ENCODE peak calls at places on chromosomes 11 and 22, in nine cellular contexts. E is A549; M is CD8-positive, alpha-beta T cell; O is substantia nigra; H is lung; P is lower lobe of right lung; D is dorsolateral prefrontal cortex; G is pancreas; W is tibial nerve. X is an unnamed sample.

GRCh38 chr22:30714062-30714461 is 19.4 kb downstream of the OSBP2 start:
- DNase-seq in E (no peak), O (no peak), G (no peak), D (no peak), H (no peak), P (no peak), W (no peak), M (no peak), X (no peak)

GRCh38 chr22:37403267-37403960 is 23.9 kb downstream of the ELFN2 start:
- DNase-seq in E (no peak), M (no peak), P (no peak), G (no peak), O (no peak), W (no peak), H (no peak), D (no peak), X (no peak)

GRCh38 chr11:84524422-84525051 is 1102.6 kb downstream of the DLG2 start:
- DNase-seq in P (no peak), G (no peak), M (no peak), D (no peak), O (no peak), H (no peak), E (peak), W (no peak), X (peak)

GRCh38 chr11:57530215-57530595 is 349 bp downstream of the TIMM10 start:
- DNase-seq in G (no peak), P (peak), H (no peak), O (no peak), E (no peak), M (no peak), D (no peak), W (no peak), X (no peak)

GRCh38 chr11:65445101-65445603 is 22.6 kb downstream of the NEAT1 start:
- DNase-seq in G (no peak), O (no peak), H (no peak), M (no peak), W (no peak), P (no peak), E (no peak), D (no peak), X (peak)

GRCh38 chr22:22834204-22834603 is 53.4 kb upstream of the IGLL5 start:
- DNase-seq in O (no peak), E (no peak), G (no peak), H (no peak), P (no peak), W (no peak), M (no peak), D (no peak), X (no peak)

GRCh38 chr11:22680628-22681027 is 14.2 kb downstream of the GAS2 start:
- DNase-seq in W (no peak), M (no peak), D (no peak), E (no peak), G (no peak), H (no peak), O (no peak), P (no peak), X (no peak)

GRCh38 chr11:128399186-128399585 is 188.2 kb downstream of the ETS1 start:
- DNase-seq in P (no peak), D (no peak), W (no peak), G (no peak), H (no peak), M (no peak), O (no peak), E (no peak), X (peak)

GRCh38 chr11:2539761-2540520 is 95.1 kb downstream of the KCNQ1 start:
- DNase-seq in O (no peak), M (no peak), D (no peak), G (peak), E (no peak), P (peak), W (no peak), H (no peak), X (no peak)

GRCh38 chr22:23838686-23839468 is at the start of gene DERL3:
- DNase-seq in W (peak), D (peak), O (peak), M (peak), G (peak), H (peak), P (peak), E (peak), X (peak)

GRCh38 chr22:24115247-24116207 is 65.8 kb upstream of the SUSD2 start:
- DNase-seq in H (no peak), P (peak), G (no peak), W (no peak), D (no peak), E (no peak), O (no peak), M (no peak), X (no peak)

GRCh38 chr11:65291613-65292012 is 23.1 kb upstream of the CDC42EP2 start:
- DNase-seq in O (peak), P (no peak), E (no peak), D (peak), H (no peak), W (no peak), M (no peak), G (no peak), X (peak)

GRCh38 chr11:11519184-11519583 is 102.6 kb downstream of the GALNT18 start:
- DNase-seq in E (no peak), D (no peak), G (no peak), W (no peak), P (no peak), H (no peak), O (no peak), M (no peak), X (no peak)

GRCh38 chr11:13283636-13284035 is 6.0 kb downstream of the BMAL1 start:
- DNase-seq in G (no peak), W (no peak), O (no peak), P (no peak), M (no peak), E (no peak), H (no peak), D (no peak), X (no peak)

GRCh38 chr11:93392862-93393261 is 62.3 kb downstream of the DEUP1 start:
- DNase-seq in H (no peak), O (no peak), P (no peak), G (no peak), E (no peak), M (no peak), D (no peak), W (no peak), X (no peak)

GRCh38 chr11:13942908-13943505 is 19.5 kb upstream of the SPON1 start:
- DNase-seq in D (no peak), M (no peak), E (no peak), O (no peak), H (no peak), W (no peak), P (no peak), G (no peak), X (peak)

GRCh38 chr11:30552839-30553238 is 33.3 kb downstream of the MPPED2 start:
- DNase-seq in H (no peak), G (no peak), O (no peak), E (no peak), W (no peak), P (no peak), D (no peak), M (no peak), X (no peak)

DNA sequence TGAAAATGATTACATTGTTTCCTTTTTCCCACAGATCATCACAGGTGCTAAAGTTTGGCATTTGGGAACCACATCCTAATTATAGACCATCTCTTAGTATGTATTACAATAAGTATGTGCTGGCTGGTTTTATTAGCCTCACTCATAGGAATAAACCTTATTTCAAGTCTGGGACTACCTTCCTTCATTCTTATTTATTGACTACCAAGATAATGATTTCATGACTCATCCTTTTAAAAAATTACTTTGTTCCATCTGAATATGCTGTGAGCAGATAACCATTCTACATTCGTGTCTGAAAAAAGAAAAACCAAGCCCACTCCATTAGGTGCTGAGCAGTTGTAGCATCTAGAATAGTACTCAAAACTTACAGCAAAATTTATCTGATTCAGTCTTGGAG is 12.3 kb downstream of the TNRC6B start:
- DNase-seq in O (no peak), M (no peak), G (no peak), H (no peak), W (no peak), D (no peak), P (no peak), E (no peak), X (peak)
- H3K27ac ChIP-seq in O (no peak), M (no peak), G (no peak), H (no peak), W (no peak), D (no peak), P (no peak), E (no peak), X (no peak)

DNA sequence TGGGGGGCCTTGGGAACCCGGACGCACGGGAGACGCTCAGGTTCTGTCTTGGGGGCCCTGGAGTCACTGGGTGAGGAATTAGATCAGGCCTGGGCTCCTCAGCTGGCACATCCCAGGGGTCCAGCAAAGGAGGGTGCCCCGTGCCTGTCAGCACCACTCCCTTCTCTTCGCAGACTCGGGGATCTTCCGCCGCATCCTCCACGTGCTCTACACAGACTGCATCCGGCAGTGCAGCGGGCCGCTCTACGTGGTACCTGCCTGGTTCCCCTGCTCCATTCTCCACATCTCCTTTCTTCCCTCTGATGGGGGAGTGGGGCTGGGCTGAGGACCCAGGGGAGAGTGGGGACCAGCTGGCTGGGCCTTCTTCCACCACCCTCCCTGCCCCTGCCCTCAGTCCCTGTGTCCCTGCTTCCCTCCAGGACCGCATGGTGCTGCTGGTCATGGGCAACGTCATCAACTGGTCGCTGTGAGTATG is 6.7 kb upstream of the TAGLN start:
- DNase-seq in E (no peak), M (no peak), D (no peak), H (no peak), W (no peak), O (no peak), G (no peak), P (peak), X (no peak)
- H3K27ac ChIP-seq in E (no peak), M (no peak), D (no peak), H (no peak), W (no peak), O (no peak), G (no peak), P (no peak), X (no peak)

GRCh38 chr11:59173080-59173963 is 1.4 kb downstream of the DTX4 start:
- DNase-seq in D (no peak), E (no peak), O (no peak), H (no peak), P (peak), W (no peak), G (peak), M (no peak), X (peak)

GRCh38 chr11:59173964-59174663 is 2.2 kb downstream of the DTX4 start:
- DNase-seq in D (no peak), P (peak), M (no peak), G (peak), H (peak), O (no peak), W (no peak), E (no peak), X (no peak)

GRCh38 chr11:59175104-59175503 is 3.2 kb downstream of the DTX4 start:
- DNase-seq in W (no peak), H (peak), G (no peak), O (no peak), M (no peak), E (no peak), P (peak), D (no peak), X (no peak)

GRCh38 chr11:59176330-59176729 is 4.4 kb downstream of the DTX4 start:
- DNase-seq in E (no peak), M (no peak), D (no peak), O (no peak), H (no peak), G (no peak), P (no peak), W (no peak), X (no peak)

DNA sequence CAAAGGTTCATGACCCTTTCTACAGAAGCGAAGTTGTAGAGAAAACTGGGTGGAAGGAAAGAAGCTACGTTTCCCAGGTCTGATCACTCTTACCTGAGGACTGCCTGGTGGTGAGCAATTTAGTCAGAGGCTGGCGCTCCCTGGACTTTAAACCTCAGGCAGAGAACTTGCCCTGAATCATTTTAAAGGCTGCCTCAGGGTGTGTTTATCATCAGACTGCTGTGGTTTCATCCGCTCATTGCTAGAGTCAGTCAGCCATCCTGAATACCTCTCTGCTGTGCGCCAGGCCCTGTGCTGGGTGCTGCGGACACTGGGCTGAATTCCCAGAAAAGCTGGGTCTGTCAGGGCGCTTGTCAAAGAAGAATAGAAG is 2.7 kb downstream of the DTX4 start:
- DNase-seq in E (no peak), M (no peak), G (no peak), W (no peak), D (no peak), P (no peak), H (peak), O (no peak), X (peak)
- H3K27ac ChIP-seq in E (peak), M (no peak), G (peak), W (peak), D (no peak), P (peak), H (peak), O (peak), X (no peak)

GRCh38 chr22:41308054-41308453 is 6.7 kb downstream of the ZC3H7B start:
- DNase-seq in P (no peak), G (no peak), E (no peak), W (no peak), H (no peak), O (no peak), M (no peak), D (no peak), X (no peak)

GRCh38 chr22:41308544-41308947 is 7.2 kb downstream of the ZC3H7B start:
- DNase-seq in H (no peak), O (no peak), W (no peak), D (no peak), M (no peak), G (no peak), E (no peak), P (no peak), X (no peak)

GRCh38 chr22:41302016-41302767 is 867 bp downstream of the ZC3H7B start:
- DNase-seq in E (no peak), M (no peak), O (no peak), D (no peak), W (no peak), P (no peak), H (no peak), G (no peak), X (no peak)

GRCh38 chr22:41301085-41302015 is at the start of gene ZC3H7B:
- DNase-seq in M (peak), P (peak), O (peak), W (peak), E (peak), D (peak), G (peak), H (peak), X (peak)

DNA sequence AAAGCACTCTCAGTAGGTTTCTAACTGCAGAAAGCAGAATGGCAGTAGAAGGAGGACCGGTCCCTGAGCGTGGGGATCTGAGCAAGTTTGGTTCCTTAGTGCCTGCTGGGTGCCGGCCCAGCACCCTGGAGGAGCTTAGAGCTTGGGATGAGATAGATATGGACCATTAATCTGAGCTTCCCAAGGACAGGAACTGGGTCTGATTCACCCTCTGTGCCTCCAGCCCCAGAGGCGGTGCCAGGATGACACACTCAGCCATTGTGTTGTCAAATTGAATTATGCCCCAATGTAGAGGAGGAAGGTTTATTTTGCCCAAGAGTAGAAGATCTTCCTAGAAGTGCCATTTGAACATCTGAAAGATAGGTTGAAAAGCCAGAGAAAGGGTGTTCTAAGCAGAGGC is 4.3 kb downstream of the ZC3H7B start:
- DNase-seq in D (no peak), M (no peak), G (no peak), P (no peak), H (no peak), E (no peak), O (no peak), W (no peak), X (peak)
- H3K27ac ChIP-seq in D (peak), M (no peak), G (no peak), P (no peak), H (peak), E (no peak), O (peak), W (no peak), X (no peak)

GRCh38 chr11:108128772-108129171 is 7.4 kb downstream of the ACAT1 start:
- DNase-seq in H (no peak), E (no peak), D (no peak), M (no peak), W (no peak), G (no peak), P (no peak), O (no peak), X (no peak)

GRCh38 chr11:108137212-108137611 is 15.8 kb downstream of the ACAT1 start:
- DNase-seq in D (no peak), W (no peak), M (no peak), H (no peak), P (no peak), G (no peak), E (no peak), O (no peak), X (no peak)

GRCh38 chr11:108135845-108136599 is 14.7 kb downstream of the ACAT1 start:
- DNase-seq in E (no peak), O (no peak), P (no peak), W (no peak), D (no peak), G (no peak), M (no peak), H (no peak), X (peak)

GRCh38 chr11:108131993-108132392 is 10.6 kb downstream of the ACAT1 start:
- DNase-seq in O (no peak), W (no peak), E (no peak), H (no peak), P (no peak), G (no peak), M (no peak), D (no peak), X (no peak)
- H3K27ac ChIP-seq in O (peak), W (no peak), E (no peak), H (no peak), P (no peak), G (no peak), M (no peak), D (peak), X (no peak)

GRCh38 chr11:46105902-46106301 is 15.4 kb downstream of the PHF21A start:
- DNase-seq in W (no peak), H (no peak), O (no peak), G (no peak), D (no peak), E (no peak), M (no peak), P (no peak), X (no peak)

GRCh38 chr11:46107408-46107718 is 13.9 kb downstream of the PHF21A start:
- DNase-seq in G (no peak), P (no peak), E (no peak), W (no peak), O (no peak), M (no peak), H (no peak), D (no peak), X (no peak)

GRCh38 chr11:46102843-46103242 is 18.4 kb downstream of the PHF21A start:
- DNase-seq in M (no peak), E (no peak), O (no peak), W (no peak), H (no peak), P (no peak), G (no peak), D (no peak), X (no peak)

GRCh38 chr11:46106530-46107407 is 14.5 kb downstream of the PHF21A start:
- DNase-seq in D (no peak), H (no peak), E (no peak), O (no peak), W (no peak), M (no peak), G (no peak), P (no peak), X (no peak)

DNA sequence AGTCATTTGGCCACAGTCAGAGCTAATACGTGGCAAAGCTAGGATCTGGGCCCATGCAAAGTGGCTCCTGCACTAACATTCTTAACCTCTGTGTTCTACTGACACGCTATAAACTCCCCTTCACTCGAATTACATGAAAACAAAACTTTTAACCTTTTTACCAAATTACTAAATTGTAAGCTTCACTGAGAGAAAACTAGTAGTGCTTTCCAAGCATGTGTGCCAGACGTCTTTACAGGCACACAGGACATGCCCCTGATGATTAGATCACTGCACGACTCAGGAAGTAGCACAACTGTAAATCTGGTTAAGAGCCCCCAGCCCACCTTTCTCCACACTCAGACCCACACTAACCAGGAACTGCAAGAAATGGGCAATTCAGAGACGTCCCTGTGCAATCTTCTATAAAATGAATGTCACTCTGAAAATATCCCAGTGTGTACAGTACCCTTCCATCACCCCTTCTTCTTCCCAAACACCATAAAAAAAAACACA is 16.1 kb downstream of the PHF21A start:
- DNase-seq in E (no peak), D (no peak), W (no peak), O (no peak), P (no peak), M (no peak), H (no peak), G (no peak), X (no peak)
- H3K27ac ChIP-seq in E (no peak), D (no peak), W (no peak), O (no peak), P (no peak), M (no peak), H (no peak), G (no peak), X (no peak)

GRCh38 chr22:46979506-46979905 is 217.1 kb downstream of the TBC1D22A start:
- DNase-seq in G (no peak), P (no peak), M (no peak), W (no peak), O (no peak), H (no peak), D (no peak), E (no peak), X (no peak)

GRCh38 chr22:46977656-46978343 is 215.3 kb downstream of the TBC1D22A start:
- DNase-seq in M (no peak), G (no peak), H (no peak), E (no peak), D (no peak), W (no peak), P (no peak), O (no peak), X (no peak)

GRCh38 chr22:46982635-46983034 is 220.2 kb downstream of the TBC1D22A start:
- DNase-seq in M (no peak), H (no peak), D (no peak), P (no peak), E (no peak), G (no peak), O (no peak), W (no peak), X (no peak)

GRCh38 chr22:46983046-46983445 is 220.6 kb downstream of the TBC1D22A start:
- DNase-seq in O (no peak), P (no peak), M (no peak), E (no peak), D (no peak), G (no peak), W (no peak), H (no peak), X (no peak)

GRCh38 chr22:46980392-46980791 is 217.9 kb downstream of the TBC1D22A start:
- DNase-seq in H (no peak), D (no peak), O (no peak), E (no peak), M (no peak), W (no peak), P (no peak), G (no peak), X (no peak)
- H3K27ac ChIP-seq in H (no peak), D (no peak), O (no peak), E (no peak), M (no peak), W (no peak), P (no peak), G (no peak), X (no peak)

GRCh38 chr11:69297926-69298777 is 4.2 kb downstream of the MYEOV start:
- DNase-seq in E (peak), O (peak), M (no peak), P (peak), H (peak), D (no peak), W (peak), G (no peak), X (peak)
- H3K27ac ChIP-seq in E (peak), O (peak), M (peak), P (peak), H (peak), D (peak), W (peak), G (peak), X (peak)

GRCh38 chr11:111840143-111840542 is 31.2 kb downstream of the ALG9 start:
- DNase-seq in D (no peak), G (no peak), O (no peak), P (no peak), H (no peak), M (no peak), W (no peak), E (no peak), X (no peak)
- H3K27ac ChIP-seq in D (no peak), G (no peak), O (no peak), P (peak), H (no peak), M (no peak), W (no peak), E (no peak), X (no peak)